ENCODE peak calls at places on chromosomes 5 and 9, in eight cellular contexts. Y is neural progenitor cell, A is fibroblast of lung, U is mammary epithelial cell, D is MM.1S, Z is A673, Q is hepatocyte, T is astrocyte. O is an unnamed sample.

GRCh38 chr9:32069969-32070368 is 314.5 kb upstream of the ACO1 start:
- DNase-seq in Y (no peak), A (no peak), U (no peak), D (no peak), Z (no peak), Q (no peak), T (no peak), O (no peak)

GRCh38 chr5:143601917-143602333 is 198.4 kb upstream of the NR3C1 start:
- DNase-seq in Y (no peak), A (no peak), U (no peak), D (no peak), Z (no peak), Q (no peak), T (no peak), O (no peak)

GRCh38 chr9:105127863-105128220 is 116.6 kb upstream of the SLC44A1 start:
- DNase-seq in Y (no peak), A (no peak), U (peak; percentile 31), D (peak; percentile 98), Z (no peak), Q (no peak), T (peak; percentile 80), O (no peak)

GRCh38 chr5:54357371-54358058 is 47.1 kb upstream of the ARL15 start:
- DNase-seq in Y (no peak), A (no peak), U (no peak), D (no peak), Z (peak; percentile 32), Q (no peak), T (no peak), O (peak; percentile 22)

GRCh38 chr9:34986541-34987047 is 3.0 kb upstream of the DNAJB5 start:
- DNase-seq in Y (peak; percentile 58), A (no peak), U (no peak), D (no peak), Z (peak; percentile 76), Q (no peak), T (peak; percentile 18), O (no peak)

GRCh38 chr5:142131394-142131793 is 22.8 kb downstream of the NDFIP1 start:
- DNase-seq in Y (no peak), A (no peak), U (no peak), D (no peak), Z (no peak), Q (no peak), T (no peak), O (no peak)

GRCh38 chr9:13555989-13556500 is 276.6 kb upstream of the MPDZ start:
- DNase-seq in Y (no peak), A (no peak), U (no peak), D (no peak), Z (no peak), Q (no peak), T (no peak), O (no peak)

GRCh38 chr5:64869419-64869818 is 100.7 kb downstream of the CWC27 start:
- DNase-seq in Y (peak; percentile 59), A (peak; percentile 84), U (peak; percentile 57), D (no peak), Z (peak; percentile 58), Q (no peak), T (peak; percentile 80), O (no peak)

GRCh38 chr9:121985792-121986494 is 107.2 kb downstream of the TTLL11 start:
- DNase-seq in Y (no peak), A (no peak), U (no peak), D (no peak), Z (no peak), Q (no peak), T (peak; percentile 60), O (no peak)

GRCh38 chr5:135015942-135016341 is 18.1 kb downstream of the PITX1 start:
- DNase-seq in Y (no peak), A (no peak), U (no peak), D (no peak), Z (no peak), Q (no peak), T (no peak), O (no peak)

GRCh38 chr9:135978650-135979461 is 17.7 kb upstream of the UBAC1 start:
- DNase-seq in Y (no peak), A (no peak), U (no peak), D (no peak), Z (peak; percentile 52), Q (no peak), T (no peak), O (no peak)

GRCh38 chr9:121326130-121326838 is 43.8 kb downstream of the STOM start:
- DNase-seq in Y (peak; percentile 33), A (peak; percentile 74), U (peak; percentile 23), D (no peak), Z (peak; percentile 36), Q (no peak), T (peak; percentile 45), O (no peak)

GRCh38 chr9:84857224-84857623 is 187.7 kb downstream of the NTRK2 start:
- DNase-seq in Y (no peak), A (no peak), U (no peak), D (no peak), Z (peak; percentile 10), Q (no peak), T (no peak), O (no peak)

GRCh38 chr5:131364507-131365050 is 100.7 kb downstream of the CDC42SE2 start:
- DNase-seq in Y (no peak), A (no peak), U (no peak), D (no peak), Z (no peak), Q (no peak), T (no peak), O (no peak)

GRCh38 chr5:154278172-154278571 is 87.6 kb downstream of the GALNT10 start:
- DNase-seq in Y (no peak), A (no peak), U (no peak), D (no peak), Z (no peak), Q (no peak), T (peak; percentile 77), O (no peak)

GRCh38 chr5:67266654-67267350 is 70.2 kb upstream of the CD180 start:
- DNase-seq in Y (no peak), A (no peak), U (no peak), D (no peak), Z (no peak), Q (no peak), T (no peak), O (no peak)

GRCh38 chr9:69326261-69326660 is 1.2 kb downstream of the ENTREP1 start:
- DNase-seq in Y (peak; percentile 9), A (no peak), U (no peak), D (no peak), Z (no peak), Q (no peak), T (no peak), O (no peak)

GRCh38 chr9:69322256-69322655 is 2.8 kb upstream of the ENTREP1 start:
- DNase-seq in Y (no peak), A (no peak), U (no peak), D (no peak), Z (no peak), Q (no peak), T (no peak), O (no peak)

GRCh38 chr9:69323886-69324285 is 1.1 kb upstream of the ENTREP1 start:
- DNase-seq in Y (no peak), A (no peak), U (no peak), D (no peak), Z (no peak), Q (no peak), T (no peak), O (no peak)

GRCh38 chr9:69325409-69326212 is 596 bp downstream of the ENTREP1 start:
- DNase-seq in Y (peak; percentile 64), A (no peak), U (peak; percentile 28), D (peak; percentile 50), Z (no peak), Q (peak; percentile 43), T (no peak), O (no peak)

DNA sequence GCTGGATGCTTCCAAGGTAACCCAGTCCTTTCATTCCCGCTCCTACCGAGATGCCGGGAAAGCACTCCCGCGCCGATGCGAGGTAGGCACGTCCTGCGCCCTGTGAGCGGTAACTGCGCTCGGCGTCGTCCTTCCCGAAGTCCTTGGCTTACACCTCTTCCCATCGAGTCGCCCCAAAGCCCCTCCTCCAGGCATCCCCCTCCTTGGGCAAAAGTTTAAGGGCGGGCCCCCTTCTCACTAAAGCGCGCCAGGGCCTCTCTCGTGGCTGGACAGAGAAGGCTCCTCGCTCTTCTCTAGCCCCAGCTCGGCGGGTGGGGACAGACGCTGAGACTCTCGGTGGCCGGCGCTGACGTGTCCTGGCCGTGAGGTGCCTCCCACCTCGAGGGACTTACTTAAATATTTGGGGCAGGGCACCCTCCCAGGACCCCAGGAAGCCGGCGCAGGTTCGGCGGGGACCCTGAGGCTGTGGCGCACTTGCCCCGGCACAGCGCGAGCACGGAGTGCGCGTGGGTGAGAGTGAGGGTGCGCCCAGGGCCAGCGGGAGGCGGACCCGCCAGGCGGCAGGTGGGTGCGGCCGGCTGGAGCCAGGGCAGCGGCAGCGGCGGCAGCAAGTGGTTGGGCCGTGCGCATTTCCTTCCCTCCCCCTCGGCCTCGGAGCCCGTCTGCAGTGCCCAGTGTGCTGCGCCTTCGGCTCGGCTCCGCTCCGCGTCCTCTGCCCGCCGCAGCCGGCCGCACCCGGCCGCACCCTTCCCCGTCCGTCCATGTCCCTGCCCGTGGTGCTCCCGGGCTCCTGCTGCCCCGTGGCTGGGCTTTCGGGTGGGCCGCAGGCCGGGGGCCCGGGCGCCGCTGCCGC is at the start of gene ENTREP1:
- DNase-seq in Y (peak; percentile 70), A (peak; percentile 19), U (peak; percentile 75), D (peak; percentile 60), Z (no peak), Q (peak; percentile 78), T (peak; percentile 42), O (no peak)
- TF ChIP-seq EZH2 in Y (peak; percentile 14), A (peak; percentile 43), U (peak; percentile 55), D (no peak), Z (peak; percentile 96), Q (no peak), T (peak; percentile 88), O (peak; percentile 88)

GRCh38 chr9:114153761-114154596 is 1.4 kb upstream of the COL27A1 start:
- DNase-seq in Y (peak; percentile 93), A (no peak), U (peak; percentile 33), D (no peak), Z (peak; percentile 48), Q (peak; percentile 79), T (peak; percentile 19), O (no peak)
- TF ChIP-seq EZH2 in Y (peak; percentile 75), A (no peak), U (peak; percentile 88), D (no peak), Z (peak; percentile 91), Q (no peak), T (peak; percentile 93), O (no peak)

DNA sequence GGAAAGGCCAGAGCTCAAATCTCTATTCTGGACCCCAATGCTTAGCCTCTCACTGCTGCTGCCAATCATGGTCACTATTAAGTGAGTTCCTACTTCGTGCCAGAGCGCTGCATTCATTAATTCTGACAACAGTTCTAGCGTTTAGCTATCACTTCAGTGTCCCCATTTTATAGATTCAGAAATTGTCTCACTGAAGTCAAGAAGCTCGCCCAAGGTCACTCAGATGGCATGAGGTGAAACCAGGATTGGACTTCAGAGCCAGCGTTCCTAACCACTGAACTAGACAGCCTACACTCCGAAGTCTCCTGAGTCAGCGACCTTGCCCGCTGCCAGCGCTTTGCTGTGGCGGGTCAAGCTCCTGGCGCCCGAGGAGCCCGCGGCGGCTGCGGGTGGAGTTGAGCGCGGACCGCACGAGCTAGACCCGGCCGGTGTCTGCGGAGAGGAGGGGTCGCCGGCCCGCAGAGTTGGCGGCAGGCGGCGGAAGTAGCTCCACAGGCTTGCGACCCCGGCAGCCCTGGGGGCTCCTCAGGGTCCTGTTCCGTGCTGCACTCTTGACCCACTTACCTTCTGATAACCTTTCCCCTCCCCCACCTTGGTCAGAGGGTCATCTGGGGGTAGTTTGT is 2.1 kb upstream of the GABRB2 start:
- DNase-seq in Y (peak; percentile 57), A (no peak), U (no peak), D (no peak), Z (no peak), Q (peak; percentile 19), T (no peak), O (no peak)
- TF ChIP-seq EZH2 in Y (peak; percentile 55), A (no peak), U (peak; percentile 80), D (no peak), Z (no peak), Q (no peak), T (no peak), O (no peak)

GRCh38 chr5:3601929-3602712 is 6.5 kb downstream of the IRX1 start:
- DNase-seq in Y (peak; percentile 59), A (no peak), U (peak; percentile 57), D (no peak), Z (no peak), Q (no peak), T (peak; percentile 15), O (no peak)
- TF ChIP-seq EZH2 in Y (peak; percentile 97), A (no peak), U (no peak), D (no peak), Z (no peak), Q (peak; percentile 98), T (no peak), O (peak; percentile 30)